ENCODE peak calls at places on chromosome 6, in four cellular contexts. H is NB4, V is AG04450, P is coronary artery. G is an unnamed sample.

GRCh38 chr6:110781522-110782200 is 33.6 kb downstream of the CDK19 start:
- DNase-seq in H (no peak), P (no peak), V (no peak), G (no peak)

GRCh38 chr6:99521557-99522286 is 6.5 kb upstream of the USP45 start:
- DNase-seq in H (no peak), V (no peak), P (no peak), G (peak)

GRCh38 chr6:90319044-90319443 is 22.4 kb upstream of the BACH2 start:
- DNase-seq in H (no peak), P (no peak), V (peak), G (no peak)

GRCh38 chr6:168052291-168052891 is 26.6 kb downstream of the FRMD1 start:
- DNase-seq in P (no peak), V (no peak), H (no peak), G (no peak)

GRCh38 chr6:133890941-133891813 is 2.3 kb downstream of the TCF21 start:
- DNase-seq in H (no peak), V (no peak), P (peak), G (no peak)

GRCh38 chr6:35260642-35261570 is 1.4 kb downstream of the ZNF76 start:
- DNase-seq in H (no peak), V (no peak), P (no peak), G (no peak)

GRCh38 chr6:2989332-2990178 is 10.1 kb upstream of the NQO2 start:
- DNase-seq in P (peak), V (peak), H (peak), G (peak)

GRCh38 chr6:151627689-151628444 is 134.1 kb downstream of the CCDC170 start:
- DNase-seq in H (no peak), P (no peak), V (no peak), G (no peak)

GRCh38 chr6:138640028-138640427 is 133.5 kb upstream of the CCDC28A start:
- DNase-seq in H (no peak), V (no peak), P (no peak), G (no peak)

GRCh38 chr6:153503810-153504209 is 372.7 kb upstream of the RGS17 start:
- DNase-seq in P (no peak), V (no peak), H (peak), G (no peak)

GRCh38 chr6:117829594-117830319 is 77.3 kb upstream of the SLC35F1 start:
- DNase-seq in P (no peak), V (no peak), H (peak), G (no peak)
- TF ChIP-seq CTCF in P (no peak), V (peak), H (peak), G (no peak)

GRCh38 chr6:107656883-107657282 is 167.0 kb downstream of the SOBP start:
- DNase-seq in V (no peak), H (no peak), P (no peak), G (no peak)
- TF ChIP-seq CTCF in V (no peak), H (no peak), P (no peak), G (no peak)

GRCh38 chr6:17907467-17908229 is 79.8 kb downstream of the KIF13A start:
- DNase-seq in V (peak), P (peak), H (peak), G (peak)
- TF ChIP-seq CTCF in V (peak), P (no peak), H (peak), G (no peak)

GRCh38 chr6:51541847-51542246 is 545.6 kb downstream of the PKHD1 start:
- DNase-seq in P (no peak), H (peak), V (no peak), G (no peak)
- TF ChIP-seq CTCF in P (no peak), H (no peak), V (no peak), G (no peak)

GRCh38 chr6:27321901-27322300 is 9.8 kb upstream of the POM121L2 start:
- DNase-seq in P (no peak), H (peak), V (no peak), G (no peak)
- TF ChIP-seq CTCF in P (no peak), H (no peak), V (no peak), G (no peak)

DNA sequence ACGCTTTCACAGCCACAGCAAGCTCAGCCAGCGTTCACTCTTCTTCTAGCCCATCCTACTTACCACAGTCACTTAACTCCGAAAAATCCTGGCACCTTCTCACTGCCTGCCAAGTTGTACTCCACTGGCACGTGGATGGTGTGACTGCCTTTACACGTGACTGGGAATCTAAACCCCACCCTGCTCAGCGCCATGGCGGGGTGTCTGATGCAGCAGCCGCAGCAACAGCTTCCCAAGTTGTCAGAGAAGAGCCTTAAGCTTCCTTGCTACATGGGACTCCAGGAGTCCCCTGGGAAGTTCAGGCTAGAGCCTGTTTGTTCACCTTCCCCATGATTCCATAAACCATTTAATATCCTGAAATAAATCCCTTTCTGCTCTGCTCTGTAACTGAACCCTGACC is 61.9 kb upstream of the FOXC1 start:
- DNase-seq in V (no peak), P (no peak), H (no peak), G (no peak)
- TF ChIP-seq CTCF in V (no peak), P (no peak), H (no peak), G (no peak)

GRCh38 chr6:43308990-43309477 is 408 bp upstream of the CRIP3 start:
- DNase-seq in P (no peak), H (no peak), V (no peak), G (no peak)

GRCh38 chr6:43310137-43310536 is 1.5 kb upstream of the CRIP3 start:
- DNase-seq in P (no peak), H (no peak), V (no peak), G (no peak)

GRCh38 chr6:43307451-43308100 is 1.1 kb downstream of the CRIP3 start:
- DNase-seq in H (no peak), P (no peak), V (no peak), G (no peak)

GRCh38 chr6:43306086-43306485 is 2.5 kb downstream of the CRIP3 start:
- DNase-seq in P (no peak), H (no peak), V (no peak), G (no peak)

GRCh38 chr6:43308101-43308989 is at the start of gene CRIP3:
- DNase-seq in P (no peak), V (no peak), H (peak), G (no peak)
- TF ChIP-seq CTCF in P (no peak), V (peak), H (no peak), G (no peak)

GRCh38 chr6:31836676-31837611 is 9.4 kb downstream of the HSPA1B start:
- DNase-seq in H (peak), V (no peak), P (no peak), G (no peak)
- TF ChIP-seq CTCF in H (no peak), V (peak), P (no peak), G (peak)

GRCh38 chr6:142537612-142538478 is 236.0 kb downstream of the ADGRG6 start:
- DNase-seq in H (peak), V (no peak), P (no peak), G (no peak)
- TF ChIP-seq CTCF in H (peak), V (peak), P (peak), G (peak)

GRCh38 chr6:39375405-39375804 is 52.9 kb upstream of the KCNK16 start:
- DNase-seq in P (no peak), V (no peak), H (no peak), G (no peak)

GRCh38 chr6:39379026-39379425 is 56.5 kb upstream of the KCNK16 start:
- DNase-seq in P (no peak), V (no peak), H (no peak), G (no peak)

GRCh38 chr6:39378175-39378889 is 55.8 kb upstream of the KCNK16 start:
- DNase-seq in V (no peak), P (no peak), H (no peak), G (no peak)

GRCh38 chr6:39380837-39381534 is 58.5 kb upstream of the KCNK16 start:
- DNase-seq in H (no peak), P (no peak), V (no peak), G (no peak)

GRCh38 chr6:39377530-39377929 is 55.0 kb upstream of the KCNK16 start:
- DNase-seq in P (no peak), V (no peak), H (peak), G (peak)
- TF ChIP-seq CTCF in P (no peak), V (peak), H (peak), G (peak)

G was measured in right atrium auricular region.